ENCODE peak calls at places on chromosomes 4 and X, in six cellular contexts. One of them, this sample, is unnamed.

GRCh38 chr4:71554025-71554424 is 215.2 kb downstream of the SLC4A4 start:
- DNase-seq in SW480: no peak
- DNase-seq in stimulated activated CD4-positive, alpha-beta T cell treated with anti-CD3 and anti-CD28 coated beads, Interleukin-15, amount 100 ng/mL, for 24 hours: no peak
- DNase-seq in hepatic stellate cell: no peak
- DNase-seq in NCI-H1092 treated with DMSO at 0.1 percent for 48 hours: no peak
- DNase-seq in HFFc6: no peak
- DNase-seq in this sample: no peak

GRCh38 chr4:145545538-145546224 is 64.0 kb downstream of the SMAD1 start:
- DNase-seq in hepatic stellate cell: peak
- DNase-seq in stimulated activated CD4-positive, alpha-beta T cell treated with anti-CD3 and anti-CD28 coated beads, Interleukin-15, amount 100 ng/mL, for 24 hours: no peak
- DNase-seq in SW480: peak
- DNase-seq in HFFc6: peak
- DNase-seq in NCI-H1092 treated with DMSO at 0.1 percent for 48 hours: no peak
- DNase-seq in this sample: no peak

GRCh38 chr4:73776363-73776762 is 36.0 kb downstream of the CXCL8 start:
- DNase-seq in hepatic stellate cell: peak
- DNase-seq in HFFc6: peak
- DNase-seq in SW480: peak
- DNase-seq in stimulated activated CD4-positive, alpha-beta T cell treated with anti-CD3 and anti-CD28 coated beads, Interleukin-15, amount 100 ng/mL, for 24 hours: no peak
- DNase-seq in NCI-H1092 treated with DMSO at 0.1 percent for 48 hours: peak
- DNase-seq in this sample: peak

GRCh38 chrX:152641996-152642395 is 4.3 kb downstream of the GABRQ start:
- DNase-seq in HFFc6: no peak
- DNase-seq in NCI-H1092 treated with DMSO at 0.1 percent for 48 hours: no peak
- DNase-seq in stimulated activated CD4-positive, alpha-beta T cell treated with anti-CD3 and anti-CD28 coated beads, Interleukin-15, amount 100 ng/mL, for 24 hours: no peak
- DNase-seq in SW480: peak
- DNase-seq in hepatic stellate cell: no peak
- DNase-seq in this sample: no peak

GRCh38 chr4:55173580-55173979 is 48.2 kb upstream of the KDR start:
- DNase-seq in NCI-H1092 treated with DMSO at 0.1 percent for 48 hours: no peak
- DNase-seq in hepatic stellate cell: no peak
- DNase-seq in HFFc6: peak
- DNase-seq in stimulated activated CD4-positive, alpha-beta T cell treated with anti-CD3 and anti-CD28 coated beads, Interleukin-15, amount 100 ng/mL, for 24 hours: no peak
- DNase-seq in SW480: no peak
- DNase-seq in this sample: no peak

GRCh38 chr4:66266035-66266434 is 595.7 kb upstream of the EPHA5 start:
- DNase-seq in stimulated activated CD4-positive, alpha-beta T cell treated with anti-CD3 and anti-CD28 coated beads, Interleukin-15, amount 100 ng/mL, for 24 hours: no peak
- DNase-seq in SW480: no peak
- DNase-seq in hepatic stellate cell: no peak
- DNase-seq in HFFc6: no peak
- DNase-seq in NCI-H1092 treated with DMSO at 0.1 percent for 48 hours: no peak
- DNase-seq in this sample: no peak

GRCh38 chr4:36280555-36280954 is 861 bp upstream of the DTHD1 start:
- DNase-seq in hepatic stellate cell: no peak
- DNase-seq in SW480: no peak
- DNase-seq in HFFc6: no peak
- DNase-seq in stimulated activated CD4-positive, alpha-beta T cell treated with anti-CD3 and anti-CD28 coated beads, Interleukin-15, amount 100 ng/mL, for 24 hours: no peak
- DNase-seq in NCI-H1092 treated with DMSO at 0.1 percent for 48 hours: no peak
- DNase-seq in this sample: no peak

GRCh38 chr4:176102414-176102813 is 36.8 kb downstream of the WDR17 start:
- DNase-seq in stimulated activated CD4-positive, alpha-beta T cell treated with anti-CD3 and anti-CD28 coated beads, Interleukin-15, amount 100 ng/mL, for 24 hours: no peak
- DNase-seq in hepatic stellate cell: no peak
- DNase-seq in NCI-H1092 treated with DMSO at 0.1 percent for 48 hours: no peak
- DNase-seq in SW480: no peak
- DNase-seq in HFFc6: no peak
- DNase-seq in this sample: peak

GRCh38 chrX:110082156-110082555 is 79.2 kb downstream of the TMEM164 start:
- DNase-seq in stimulated activated CD4-positive, alpha-beta T cell treated with anti-CD3 and anti-CD28 coated beads, Interleukin-15, amount 100 ng/mL, for 24 hours: no peak
- DNase-seq in hepatic stellate cell: no peak
- DNase-seq in SW480: no peak
- DNase-seq in NCI-H1092 treated with DMSO at 0.1 percent for 48 hours: peak
- DNase-seq in HFFc6: peak
- DNase-seq in this sample: peak

GRCh38 chr4:180947421-180947820 is 1295.8 kb upstream of the TENM3 start:
- DNase-seq in NCI-H1092 treated with DMSO at 0.1 percent for 48 hours: peak
- DNase-seq in hepatic stellate cell: no peak
- DNase-seq in SW480: peak
- DNase-seq in HFFc6: no peak
- DNase-seq in stimulated activated CD4-positive, alpha-beta T cell treated with anti-CD3 and anti-CD28 coated beads, Interleukin-15, amount 100 ng/mL, for 24 hours: no peak
- DNase-seq in this sample: no peak